ENCODE peak calls at places on chromosomes 11 and 22, in five cellular contexts. H, M, D, T and E are unnamed samples.

GRCh38 chr11:34860034-34860433 is 56.1 kb downstream of the APIP start:
- DNase-seq in D (no peak), T (no peak), H (no peak), M (no peak), E (no peak)

GRCh38 chr11:134560566-134561347 is 148.7 kb upstream of the B3GAT1 start:
- DNase-seq in M (no peak), T (no peak), D (no peak), H (no peak), E (no peak)

GRCh38 chr11:17498475-17498874 is 21.8 kb upstream of the ABCC8 start:
- DNase-seq in T (no peak), D (no peak), M (no peak), H (no peak), E (no peak)

GRCh38 chr11:65243773-65244172 is 18.0 kb upstream of the POLA2 start:
- DNase-seq in T (no peak), H (no peak), M (no peak), D (no peak), E (no peak)

GRCh38 chr22:40533712-40534378 is 102.7 kb downstream of the MRTFA start:
- DNase-seq in H (peak; percentile 51), T (no peak), D (peak; percentile 83), M (no peak), E (no peak)

GRCh38 chr11:28114731-28115130 is 6.5 kb downstream of the METTL15 start:
- DNase-seq in T (no peak), D (no peak), H (no peak), M (no peak), E (no peak)

GRCh38 chr22:46758867-46759290 is 3.6 kb upstream of the TBC1D22A start:
- DNase-seq in T (peak; percentile 47), M (no peak), H (no peak), D (peak; percentile 60), E (no peak)

GRCh38 chr11:131423715-131424114 is 53.3 kb downstream of the NTM start:
- DNase-seq in D (no peak), T (no peak), H (no peak), M (no peak), E (no peak)

GRCh38 chr22:24772493-24773220 is 1.9 kb downstream of the PIWIL3 start:
- DNase-seq in M (no peak), T (peak; percentile 52), D (peak; percentile 36), H (peak; percentile 4), E (no peak)

GRCh38 chr11:111918390-111919256 is at the start of gene C11orf52:
- DNase-seq in D (no peak), M (peak; percentile 90), H (no peak), T (peak; percentile 57), E (no peak)

GRCh38 chr11:70432065-70432464 is 33.7 kb downstream of the CTTN start:
- DNase-seq in D (no peak), H (no peak), M (no peak), T (no peak), E (no peak)

GRCh38 chr11:76719281-76719680 is 48.7 kb upstream of the LRRC32 start:
- DNase-seq in T (no peak), M (no peak), D (no peak), H (no peak), E (no peak)

GRCh38 chr22:44436656-44437492 is 61.2 kb downstream of the RTL6 start:
- DNase-seq in D (no peak), M (no peak), T (no peak), H (no peak), E (no peak)

GRCh38 chr11:134332189-134332631 is 422 bp downstream of the GLB1L2 start:
- DNase-seq in T (no peak), M (no peak), D (no peak), H (no peak), E (no peak)

GRCh38 chr11:128161994-128162393 is 425.4 kb downstream of the ETS1 start:
- DNase-seq in M (no peak), T (no peak), H (no peak), D (no peak), E (no peak)

GRCh38 chr11:29985248-29985647 is 31.6 kb downstream of the KCNA4 start:
- DNase-seq in M (no peak), H (no peak), D (no peak), T (no peak), E (no peak)

GRCh38 chr11:64559351-64560138 is 31.5 kb upstream of the SLC22A12 start:
- DNase-seq in H (no peak), M (no peak), D (no peak), T (no peak), E (no peak)

GRCh38 chr11:68266121-68266891 is 5.5 kb downstream of the C11orf24 start:
- DNase-seq in M (no peak), H (no peak), D (peak; percentile 34), T (no peak), E (no peak)

GRCh38 chr11:69425895-69426544 is 55.4 kb upstream of the LINC01488 start:
- DNase-seq in H (no peak), D (no peak), M (no peak), T (no peak), E (no peak)

GRCh38 chr11:116787436-116787785 is 412 bp downstream of the ZPR1 start:
- DNase-seq in M (no peak), H (no peak), T (no peak), D (no peak), E (no peak)

GRCh38 chr11:44307340-44308099 is 2.4 kb downstream of the ALX4 start:
- DNase-seq in D (no peak), H (no peak), M (no peak), T (no peak), E (no peak)

GRCh38 chr22:21780259-21780658 is 44.7 kb upstream of the YPEL1 start:
- DNase-seq in T (no peak), D (no peak), M (no peak), H (no peak), E (no peak)

GRCh38 chr11:8352852-8353505 is 89.3 kb upstream of the LMO1 start:
- DNase-seq in D (no peak), T (no peak), M (no peak), H (no peak), E (no peak)

GRCh38 chr11:72217856-72218745 is 1.5 kb downstream of the FOLR2 start:
- DNase-seq in M (no peak), H (no peak), T (no peak), D (no peak), E (no peak)